ENCODE peak calls at places on chromosomes 11 and 22, in nine cellular contexts. R, X, W, G, F, H, E, Y and A are unnamed samples.

GRCh38 chr22:32979606-32980005 is 78.6 kb downstream of the SYN3 start:
- DNase-seq in R (no peak), Y (no peak), H (no peak), X (no peak), E (no peak), G (no peak), W (no peak), F (no peak), A (no peak)

GRCh38 chr11:93686812-93687211 is 25.3 kb downstream of the CEP295 start:
- DNase-seq in E (no peak), X (no peak), W (no peak), R (no peak), F (no peak), G (peak), Y (peak), H (no peak), A (no peak)

GRCh38 chr22:27206001-27206746 is 548.8 kb downstream of the MIAT start:
- DNase-seq in W (no peak), R (no peak), X (no peak), F (no peak), G (no peak), E (no peak), Y (no peak), H (no peak), A (no peak)

GRCh38 chr22:34765115-34765514 is 300.8 kb upstream of the ISX start:
- DNase-seq in W (no peak), F (no peak), X (no peak), H (no peak), Y (no peak), E (no peak), G (no peak), R (no peak), A (no peak)

GRCh38 chr11:128632151-128632791 is 44.9 kb upstream of the ETS1 start:
- DNase-seq in E (peak), Y (peak), G (peak), F (peak), H (peak), R (peak), W (no peak), X (peak), A (no peak)

GRCh38 chr11:64355078-64355940 is 3.7 kb upstream of the RPS6KA4 start:
- DNase-seq in F (peak), E (peak), W (peak), Y (peak), R (peak), G (peak), X (peak), H (peak), A (peak)

GRCh38 chr11:76048763-76049162 is 157.5 kb downstream of the WNT11 start:
- DNase-seq in F (peak), W (no peak), R (peak), H (no peak), G (no peak), E (no peak), X (peak), Y (peak), A (peak)

GRCh38 chr22:43166132-43166930 is 15.0 kb downstream of the TSPO start:
- DNase-seq in W (peak), E (no peak), H (no peak), G (no peak), F (no peak), Y (no peak), X (no peak), R (no peak), A (no peak)

GRCh38 chr22:37043828-37044538 is 7.6 kb upstream of the KCTD17 start:
- DNase-seq in F (peak), E (peak), X (peak), H (peak), W (peak), R (peak), G (peak), Y (peak), A (peak)

GRCh38 chr22:30459206-30460052 is 12.4 kb downstream of the SEC14L3 start:
- DNase-seq in H (no peak), E (no peak), G (peak), W (no peak), X (no peak), Y (peak), R (peak), F (peak), A (no peak)